ENCODE peak calls at places on chromosomes 1 and 21, in four cellular contexts. One of them, this sample, is unnamed.

GRCh38 chr1:68112835-68113243 is 62.4 kb upstream of the DIRAS3 start:
- DNase-seq in astrocyte of the cerebellum: peak; percentile 64
- DNase-seq in fibroblast of pulmonary artery: peak; percentile 89
- DNase-seq in AG04450: peak; percentile 58
- DNase-seq in this sample: peak; percentile 38

GRCh38 chr1:63688302-63688701 is 85.5 kb upstream of the ROR1 start:
- DNase-seq in astrocyte of the cerebellum: no peak
- DNase-seq in fibroblast of pulmonary artery: peak; percentile 63
- DNase-seq in AG04450: no peak
- DNase-seq in this sample: no peak

GRCh38 chr1:89607156-89607555 is 25.8 kb upstream of the LRRC8C start:
- DNase-seq in astrocyte of the cerebellum: no peak
- DNase-seq in fibroblast of pulmonary artery: no peak
- DNase-seq in AG04450: no peak
- DNase-seq in this sample: no peak

GRCh38 chr1:33130297-33130696 is 49.3 kb downstream of the AZIN2 start:
- DNase-seq in astrocyte of the cerebellum: no peak
- DNase-seq in fibroblast of pulmonary artery: no peak
- DNase-seq in AG04450: no peak
- DNase-seq in this sample: no peak

GRCh38 chr1:219659682-219660081 is 46.8 kb upstream of the ZC3H11B start:
- DNase-seq in astrocyte of the cerebellum: peak; percentile 94
- DNase-seq in fibroblast of pulmonary artery: peak; percentile 50
- DNase-seq in AG04450: peak; percentile 23
- DNase-seq in this sample: peak; percentile 26

GRCh38 chr1:189405419-189405818 is 1072.2 kb downstream of the BRINP3 start:
- DNase-seq in astrocyte of the cerebellum: no peak
- DNase-seq in fibroblast of pulmonary artery: no peak
- DNase-seq in AG04450: no peak
- DNase-seq in this sample: no peak

GRCh38 chr1:228094432-228095016 is 8.6 kb downstream of the C1orf35 start:
- DNase-seq in astrocyte of the cerebellum: no peak
- DNase-seq in fibroblast of pulmonary artery: no peak
- DNase-seq in AG04450: no peak
- DNase-seq in this sample: no peak

GRCh38 chr21:37207441-37208009 is 59.6 kb downstream of the VPS26C start:
- DNase-seq in astrocyte of the cerebellum: no peak
- DNase-seq in fibroblast of pulmonary artery: no peak
- DNase-seq in AG04450: no peak
- DNase-seq in this sample: no peak

GRCh38 chr1:26855636-26856035 is 7.3 kb upstream of the SFN start:
- DNase-seq in astrocyte of the cerebellum: no peak
- DNase-seq in fibroblast of pulmonary artery: no peak
- DNase-seq in AG04450: no peak
- DNase-seq in this sample: no peak
- TF ChIP-seq CTCF in astrocyte of the cerebellum: no peak
- TF ChIP-seq CTCF in fibroblast of pulmonary artery: no peak
- TF ChIP-seq CTCF in AG04450: no peak
- TF ChIP-seq CTCF in this sample: no peak

GRCh38 chr1:110209715-110210603 is at the start of gene KCNC4:
- DNase-seq in astrocyte of the cerebellum: no peak
- DNase-seq in fibroblast of pulmonary artery: peak; percentile 79
- DNase-seq in AG04450: no peak
- DNase-seq in this sample: peak; percentile 36
- TF ChIP-seq CTCF in astrocyte of the cerebellum: no peak
- TF ChIP-seq CTCF in fibroblast of pulmonary artery: no peak
- TF ChIP-seq CTCF in AG04450: no peak
- TF ChIP-seq CTCF in this sample: no peak

GRCh38 chr1:1804301-1804700 is 26.0 kb upstream of the NADK start:
- DNase-seq in astrocyte of the cerebellum: no peak
- DNase-seq in fibroblast of pulmonary artery: no peak
- DNase-seq in AG04450: no peak
- DNase-seq in this sample: no peak

GRCh38 chr1:1809489-1809888 is 31.2 kb upstream of the NADK start:
- DNase-seq in astrocyte of the cerebellum: no peak
- DNase-seq in fibroblast of pulmonary artery: no peak
- DNase-seq in AG04450: no peak
- DNase-seq in this sample: no peak

GRCh38 chr1:1808206-1808605 is 29.9 kb upstream of the NADK start:
- DNase-seq in astrocyte of the cerebellum: no peak
- DNase-seq in fibroblast of pulmonary artery: no peak
- DNase-seq in AG04450: no peak
- DNase-seq in this sample: no peak

GRCh38 chr1:1806890-1807289 is 28.6 kb upstream of the NADK start:
- DNase-seq in astrocyte of the cerebellum: no peak
- DNase-seq in fibroblast of pulmonary artery: no peak
- DNase-seq in AG04450: no peak
- DNase-seq in this sample: no peak
- TF ChIP-seq CTCF in astrocyte of the cerebellum: no peak
- TF ChIP-seq CTCF in fibroblast of pulmonary artery: no peak
- TF ChIP-seq CTCF in AG04450: no peak
- TF ChIP-seq CTCF in this sample: no peak

DNA sequence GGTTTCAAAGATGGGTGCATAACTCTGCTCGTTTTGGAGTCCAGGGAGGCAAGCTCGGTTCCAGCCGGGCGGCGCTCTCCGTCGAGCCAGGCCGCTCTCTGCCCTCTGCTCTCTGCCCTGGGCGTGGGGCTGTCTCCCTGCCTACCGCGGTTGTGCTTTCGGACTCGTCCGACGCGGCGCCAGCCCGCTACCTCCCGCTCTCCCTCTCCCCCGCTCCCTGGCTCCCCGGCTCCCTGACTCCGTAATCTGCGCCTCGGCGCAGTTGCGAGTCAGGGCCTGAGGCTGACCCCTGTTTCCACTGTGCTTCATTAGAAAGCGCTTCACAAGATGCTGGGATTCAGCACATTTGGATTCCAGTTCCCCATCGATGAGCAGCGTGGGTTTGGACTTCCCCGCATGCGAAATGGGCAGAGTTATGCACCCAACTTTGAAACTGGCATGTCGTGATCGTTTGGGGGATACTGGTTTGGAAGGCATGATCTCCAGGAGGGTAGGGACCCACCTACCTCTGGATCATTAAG is 2.3 kb downstream of the SOX13 start:
- DNase-seq in astrocyte of the cerebellum: no peak
- DNase-seq in fibroblast of pulmonary artery: no peak
- DNase-seq in AG04450: no peak
- DNase-seq in this sample: no peak
- TF ChIP-seq CTCF in astrocyte of the cerebellum: no peak
- TF ChIP-seq CTCF in fibroblast of pulmonary artery: no peak
- TF ChIP-seq CTCF in AG04450: no peak
- TF ChIP-seq CTCF in this sample: no peak

DNA sequence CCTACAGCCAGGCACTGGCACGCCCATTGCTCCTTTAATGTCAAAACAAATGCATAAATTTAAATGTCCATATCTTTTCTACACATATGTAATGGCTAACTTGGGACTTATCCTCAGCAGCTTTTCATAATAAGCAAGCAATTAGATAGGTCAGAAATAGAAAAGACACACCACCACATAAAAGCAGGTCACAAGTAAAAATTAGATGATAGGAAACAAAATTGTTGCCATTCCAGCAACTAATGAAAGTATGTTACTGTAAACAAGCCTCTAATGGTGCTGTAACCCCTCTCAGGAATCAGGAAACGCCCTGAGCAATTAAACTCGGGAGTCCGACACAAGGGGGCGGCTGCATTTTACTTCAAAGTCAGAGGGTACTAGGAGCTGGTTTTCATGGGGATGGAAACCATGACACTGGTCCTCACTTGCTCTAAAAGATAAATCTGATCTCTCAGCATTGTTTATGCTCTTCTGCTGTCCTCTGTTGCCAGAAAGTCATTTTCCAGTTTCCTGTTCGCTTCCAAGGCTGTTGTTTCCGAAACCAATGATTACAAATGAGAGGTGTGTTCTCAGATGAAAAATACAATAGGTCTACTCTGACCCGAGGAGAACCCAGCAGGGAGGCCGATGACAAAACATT is 93.4 kb downstream of the TGFBR3 start:
- DNase-seq in astrocyte of the cerebellum: no peak
- DNase-seq in fibroblast of pulmonary artery: no peak
- DNase-seq in AG04450: no peak
- DNase-seq in this sample: no peak
- TF ChIP-seq CTCF in astrocyte of the cerebellum: no peak
- TF ChIP-seq CTCF in fibroblast of pulmonary artery: no peak
- TF ChIP-seq CTCF in AG04450: no peak
- TF ChIP-seq CTCF in this sample: peak; percentile 33

GRCh38 chr1:55156608-55157007 is 58.6 kb downstream of the USP24 start:
- DNase-seq in astrocyte of the cerebellum: no peak
- DNase-seq in fibroblast of pulmonary artery: no peak
- DNase-seq in AG04450: no peak
- DNase-seq in this sample: no peak
- TF ChIP-seq CTCF in astrocyte of the cerebellum: no peak
- TF ChIP-seq CTCF in fibroblast of pulmonary artery: no peak
- TF ChIP-seq CTCF in AG04450: no peak
- TF ChIP-seq CTCF in this sample: no peak

DNA sequence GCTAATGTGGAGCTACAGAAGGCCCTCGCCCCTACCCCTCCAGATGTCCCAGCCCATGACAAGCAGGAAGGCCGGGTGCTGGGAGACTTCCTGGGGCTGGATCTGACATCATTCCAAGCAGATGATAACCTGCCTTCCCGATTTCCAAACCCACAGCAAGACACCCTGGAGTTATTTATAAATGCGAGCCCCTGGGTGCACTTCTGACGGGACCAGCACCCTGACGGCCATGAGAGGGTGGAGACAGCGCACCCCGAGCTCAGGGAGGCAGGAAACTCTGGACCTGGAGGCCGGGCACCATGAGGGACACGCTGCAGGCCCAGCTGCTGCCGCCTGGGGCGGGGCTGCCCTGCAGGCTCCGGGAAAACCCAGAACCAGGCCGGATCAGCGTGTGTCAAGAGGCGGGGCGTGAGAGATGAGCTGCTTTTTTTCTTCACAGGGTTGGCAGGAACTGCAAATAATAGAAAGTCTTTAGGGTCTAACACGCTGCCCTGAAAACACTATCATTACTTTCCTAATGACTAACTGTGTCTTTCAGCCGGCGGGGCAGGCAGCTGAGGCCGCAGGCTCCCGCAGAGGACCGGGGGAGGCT is 2.5 kb upstream of the PCBP3 start:
- DNase-seq in astrocyte of the cerebellum: no peak
- DNase-seq in fibroblast of pulmonary artery: peak; percentile 71
- DNase-seq in AG04450: no peak
- DNase-seq in this sample: no peak
- TF ChIP-seq CTCF in astrocyte of the cerebellum: peak; percentile 6
- TF ChIP-seq CTCF in fibroblast of pulmonary artery: peak; percentile 28
- TF ChIP-seq CTCF in AG04450: peak; percentile 12
- TF ChIP-seq CTCF in this sample: peak; percentile 30

GRCh38 chr1:167479331-167479979 is 38.9 kb downstream of the CD247 start:
- DNase-seq in astrocyte of the cerebellum: no peak
- DNase-seq in fibroblast of pulmonary artery: no peak
- DNase-seq in AG04450: no peak
- DNase-seq in this sample: no peak

GRCh38 chr1:167484726-167485125 is 33.6 kb downstream of the CD247 start:
- DNase-seq in astrocyte of the cerebellum: no peak
- DNase-seq in fibroblast of pulmonary artery: no peak
- DNase-seq in AG04450: no peak
- DNase-seq in this sample: no peak

GRCh38 chr1:167486090-167486824 is 32.1 kb downstream of the CD247 start:
- DNase-seq in astrocyte of the cerebellum: no peak
- DNase-seq in fibroblast of pulmonary artery: peak; percentile 2
- DNase-seq in AG04450: no peak
- DNase-seq in this sample: no peak

GRCh38 chr1:167483790-167484189 is 34.5 kb downstream of the CD247 start:
- DNase-seq in astrocyte of the cerebellum: no peak
- DNase-seq in fibroblast of pulmonary artery: no peak
- DNase-seq in AG04450: no peak
- DNase-seq in this sample: no peak

GRCh38 chr1:167482184-167482583 is 36.1 kb downstream of the CD247 start:
- DNase-seq in astrocyte of the cerebellum: no peak
- DNase-seq in fibroblast of pulmonary artery: no peak
- DNase-seq in AG04450: no peak
- DNase-seq in this sample: no peak
- TF ChIP-seq CTCF in astrocyte of the cerebellum: no peak
- TF ChIP-seq CTCF in fibroblast of pulmonary artery: no peak
- TF ChIP-seq CTCF in AG04450: no peak
- TF ChIP-seq CTCF in this sample: no peak

GRCh38 chr1:40595623-40596022 is 64.2 kb downstream of the ZNF684 start:
- DNase-seq in astrocyte of the cerebellum: no peak
- DNase-seq in fibroblast of pulmonary artery: no peak
- DNase-seq in AG04450: no peak
- DNase-seq in this sample: no peak
- TF ChIP-seq CTCF in astrocyte of the cerebellum: no peak
- TF ChIP-seq CTCF in fibroblast of pulmonary artery: no peak
- TF ChIP-seq CTCF in AG04450: no peak
- TF ChIP-seq CTCF in this sample: no peak